ENCODE peak calls at places on chromosomes 5 and 9, in seven cellular contexts. One of them, this sample, is unnamed.

GRCh38 chr9:85536076-85536475 is 205.7 kb downstream of the AGTPBP1 start:
- DNase-seq in mucosa of descending colon: no peak
- DNase-seq in sigmoid colon: no peak
- DNase-seq in GM12864: no peak
- DNase-seq in chondrocyte: no peak
- DNase-seq in neural progenitor cell: no peak
- DNase-seq in Caco-2: no peak
- DNase-seq in this sample: no peak

GRCh38 chr5:76716456-76717157 is 681 bp downstream of the F2R start:
- DNase-seq in mucosa of descending colon: peak
- DNase-seq in sigmoid colon: no peak
- DNase-seq in GM12864: no peak
- DNase-seq in chondrocyte: no peak
- DNase-seq in neural progenitor cell: peak
- DNase-seq in Caco-2: peak
- DNase-seq in this sample: no peak

GRCh38 chr9:33442125-33442524 is 5.3 kb downstream of the AQP3 start:
- DNase-seq in mucosa of descending colon: no peak
- DNase-seq in sigmoid colon: no peak
- DNase-seq in GM12864: no peak
- DNase-seq in chondrocyte: no peak
- DNase-seq in neural progenitor cell: no peak
- DNase-seq in Caco-2: no peak
- DNase-seq in this sample: no peak

GRCh38 chr5:83942155-83942554 is 221.5 kb upstream of the HAPLN1 start:
- DNase-seq in mucosa of descending colon: no peak
- DNase-seq in sigmoid colon: no peak
- DNase-seq in GM12864: no peak
- DNase-seq in chondrocyte: no peak
- DNase-seq in neural progenitor cell: no peak
- DNase-seq in Caco-2: no peak
- DNase-seq in this sample: no peak

GRCh38 chr5:16544607-16545374 is 72.0 kb downstream of the RETREG1 start:
- DNase-seq in mucosa of descending colon: no peak
- DNase-seq in sigmoid colon: no peak
- DNase-seq in GM12864: no peak
- DNase-seq in chondrocyte: no peak
- DNase-seq in neural progenitor cell: no peak
- DNase-seq in Caco-2: no peak
- DNase-seq in this sample: no peak

GRCh38 chr9:92668746-92669526 is 995 bp downstream of the IPPK start:
- DNase-seq in mucosa of descending colon: peak
- DNase-seq in sigmoid colon: no peak
- DNase-seq in GM12864: no peak
- DNase-seq in chondrocyte: no peak
- DNase-seq in neural progenitor cell: peak
- DNase-seq in Caco-2: peak
- DNase-seq in this sample: no peak

GRCh38 chr5:13957032-13957645 is 12.7 kb upstream of the DNAH5 start:
- DNase-seq in mucosa of descending colon: peak
- DNase-seq in sigmoid colon: no peak
- DNase-seq in GM12864: peak
- DNase-seq in chondrocyte: no peak
- DNase-seq in neural progenitor cell: peak
- DNase-seq in Caco-2: peak
- DNase-seq in this sample: no peak

GRCh38 chr5:125746936-125747335 is 676.3 kb upstream of the GRAMD2B start:
- DNase-seq in mucosa of descending colon: no peak
- DNase-seq in sigmoid colon: no peak
- DNase-seq in GM12864: no peak
- DNase-seq in chondrocyte: no peak
- DNase-seq in neural progenitor cell: no peak
- DNase-seq in Caco-2: no peak
- DNase-seq in this sample: no peak

GRCh38 chr9:91419222-91420191 is 4.1 kb downstream of the NFIL3 start:
- DNase-seq in mucosa of descending colon: peak
- DNase-seq in sigmoid colon: peak
- DNase-seq in GM12864: no peak
- DNase-seq in chondrocyte: no peak
- DNase-seq in neural progenitor cell: no peak
- DNase-seq in Caco-2: peak
- DNase-seq in this sample: peak

GRCh38 chr5:135444360-135444759 is 2.8 kb downstream of the DCANP1 start:
- DNase-seq in mucosa of descending colon: no peak
- DNase-seq in sigmoid colon: peak
- DNase-seq in GM12864: no peak
- DNase-seq in chondrocyte: no peak
- DNase-seq in neural progenitor cell: no peak
- DNase-seq in Caco-2: no peak
- DNase-seq in this sample: peak

GRCh38 chr9:133990366-133991210 is 1.5 kb downstream of the VAV2 start:
- DNase-seq in mucosa of descending colon: peak
- DNase-seq in sigmoid colon: peak
- DNase-seq in GM12864: no peak
- DNase-seq in chondrocyte: peak
- DNase-seq in neural progenitor cell: peak
- DNase-seq in Caco-2: peak
- DNase-seq in this sample: peak

GRCh38 chr9:120580591-120580896 is 577 bp upstream of the CDK5RAP2 start:
- DNase-seq in mucosa of descending colon: no peak
- DNase-seq in sigmoid colon: no peak
- DNase-seq in GM12864: no peak
- DNase-seq in chondrocyte: no peak
- DNase-seq in neural progenitor cell: no peak
- DNase-seq in Caco-2: no peak
- DNase-seq in this sample: no peak
- TF ChIP-seq CTCF in mucosa of descending colon: no peak
- TF ChIP-seq CTCF in sigmoid colon: no peak
- TF ChIP-seq CTCF in GM12864: no peak
- TF ChIP-seq CTCF in chondrocyte: no peak
- TF ChIP-seq CTCF in neural progenitor cell: no peak
- TF ChIP-seq CTCF in Caco-2: no peak
- TF ChIP-seq CTCF in this sample: no peak

GRCh38 chr5:116585227-116585626 is 10.6 kb upstream of the SEMA6A start:
- DNase-seq in mucosa of descending colon: no peak
- DNase-seq in sigmoid colon: no peak
- DNase-seq in GM12864: no peak
- DNase-seq in chondrocyte: no peak
- DNase-seq in neural progenitor cell: no peak
- DNase-seq in Caco-2: no peak
- DNase-seq in this sample: no peak
- TF ChIP-seq CTCF in mucosa of descending colon: no peak
- TF ChIP-seq CTCF in sigmoid colon: no peak
- TF ChIP-seq CTCF in GM12864: no peak
- TF ChIP-seq CTCF in chondrocyte: no peak
- TF ChIP-seq CTCF in neural progenitor cell: no peak
- TF ChIP-seq CTCF in Caco-2: no peak
- TF ChIP-seq CTCF in this sample: no peak

GRCh38 chr5:140875085-140876065 is at the start of gene PCDHA12:
- DNase-seq in mucosa of descending colon: no peak
- DNase-seq in sigmoid colon: no peak
- DNase-seq in GM12864: no peak
- DNase-seq in chondrocyte: no peak
- DNase-seq in neural progenitor cell: peak
- DNase-seq in Caco-2: no peak
- DNase-seq in this sample: peak
- TF ChIP-seq CTCF in mucosa of descending colon: no peak
- TF ChIP-seq CTCF in sigmoid colon: no peak
- TF ChIP-seq CTCF in GM12864: no peak
- TF ChIP-seq CTCF in chondrocyte: peak
- TF ChIP-seq CTCF in neural progenitor cell: peak
- TF ChIP-seq CTCF in Caco-2: no peak
- TF ChIP-seq CTCF in this sample: peak

GRCh38 chr5:169577966-169578365 is 5.6 kb upstream of the SPDL1 start:
- DNase-seq in mucosa of descending colon: no peak
- DNase-seq in sigmoid colon: no peak
- DNase-seq in GM12864: no peak
- DNase-seq in chondrocyte: no peak
- DNase-seq in neural progenitor cell: peak
- DNase-seq in Caco-2: peak
- DNase-seq in this sample: no peak
- TF ChIP-seq CTCF in mucosa of descending colon: no peak
- TF ChIP-seq CTCF in sigmoid colon: no peak
- TF ChIP-seq CTCF in GM12864: peak
- TF ChIP-seq CTCF in chondrocyte: peak
- TF ChIP-seq CTCF in neural progenitor cell: peak
- TF ChIP-seq CTCF in Caco-2: peak
- TF ChIP-seq CTCF in this sample: peak

DNA sequence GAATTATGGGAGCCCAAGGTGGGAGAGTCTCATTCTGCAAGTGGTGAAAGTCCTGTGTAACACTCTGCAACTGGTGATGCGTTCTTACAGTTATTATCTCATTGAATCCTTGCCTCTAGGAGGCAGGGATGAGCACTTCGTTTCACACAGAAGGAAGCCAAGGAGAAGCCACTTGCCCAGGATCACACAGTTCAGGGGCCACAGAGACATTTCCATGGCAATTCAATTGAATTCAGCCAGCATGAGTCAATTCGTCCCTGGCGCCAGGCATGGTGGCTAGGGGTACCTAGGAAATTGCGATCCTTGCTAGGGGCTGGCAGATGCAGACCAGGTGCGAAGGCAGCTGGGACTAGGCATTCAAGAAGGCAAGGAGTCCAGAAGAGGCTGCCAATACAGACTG is 26.2 kb downstream of the LHX2 start:
- DNase-seq in mucosa of descending colon: no peak
- DNase-seq in sigmoid colon: peak
- DNase-seq in GM12864: no peak
- DNase-seq in chondrocyte: no peak
- DNase-seq in neural progenitor cell: peak
- DNase-seq in Caco-2: peak
- DNase-seq in this sample: no peak
- TF ChIP-seq CTCF in mucosa of descending colon: no peak
- TF ChIP-seq CTCF in sigmoid colon: no peak
- TF ChIP-seq CTCF in GM12864: no peak
- TF ChIP-seq CTCF in chondrocyte: peak
- TF ChIP-seq CTCF in neural progenitor cell: peak
- TF ChIP-seq CTCF in Caco-2: no peak
- TF ChIP-seq CTCF in this sample: no peak

GRCh38 chr9:127924736-127925444 is 5.7 kb downstream of the PIP5KL1 start:
- DNase-seq in mucosa of descending colon: no peak
- DNase-seq in sigmoid colon: no peak
- DNase-seq in GM12864: no peak
- DNase-seq in chondrocyte: no peak
- DNase-seq in neural progenitor cell: no peak
- DNase-seq in Caco-2: no peak
- DNase-seq in this sample: no peak
- TF ChIP-seq CTCF in mucosa of descending colon: no peak
- TF ChIP-seq CTCF in sigmoid colon: no peak
- TF ChIP-seq CTCF in GM12864: no peak
- TF ChIP-seq CTCF in chondrocyte: no peak
- TF ChIP-seq CTCF in neural progenitor cell: no peak
- TF ChIP-seq CTCF in Caco-2: no peak
- TF ChIP-seq CTCF in this sample: no peak

DNA sequence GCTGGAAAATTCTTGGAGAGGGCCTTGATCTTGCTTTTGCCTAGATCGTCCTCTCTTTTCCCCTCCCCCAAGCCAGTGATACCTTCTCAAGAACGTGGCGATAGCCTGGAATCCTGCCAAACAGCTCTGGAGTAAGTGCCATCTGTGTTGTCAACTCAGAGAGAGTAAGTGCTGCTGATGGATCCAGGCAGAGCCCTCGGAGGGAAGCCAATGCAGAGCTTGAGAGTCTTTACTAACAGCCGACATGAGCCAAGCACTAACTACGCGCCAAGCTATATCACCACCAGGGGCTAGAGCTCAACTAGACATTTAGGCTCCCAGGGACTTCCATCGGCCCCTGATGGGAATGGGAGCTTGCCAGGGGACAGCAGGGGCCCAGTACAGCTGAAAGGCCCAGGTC is 17.6 kb downstream of the RAPGEF1 start:
- DNase-seq in mucosa of descending colon: no peak
- DNase-seq in sigmoid colon: no peak
- DNase-seq in GM12864: no peak
- DNase-seq in chondrocyte: no peak
- DNase-seq in neural progenitor cell: no peak
- DNase-seq in Caco-2: no peak
- DNase-seq in this sample: no peak
- TF ChIP-seq CTCF in mucosa of descending colon: no peak
- TF ChIP-seq CTCF in sigmoid colon: no peak
- TF ChIP-seq CTCF in GM12864: no peak
- TF ChIP-seq CTCF in chondrocyte: no peak
- TF ChIP-seq CTCF in neural progenitor cell: no peak
- TF ChIP-seq CTCF in Caco-2: no peak
- TF ChIP-seq CTCF in this sample: no peak

This sample was measured in RWPE2.